ENCODE peak calls at places on chromosomes 1 and 21, in eight cellular contexts. One of them, this sample, is unnamed.

GRCh38 chr1:21956720-21957552 is 19.8 kb upstream of the HSPG2 start:
- DNase-seq in GM13976: no peak
- DNase-seq in adipocyte: peak
- DNase-seq in bronchial epithelial cell: peak
- DNase-seq in GM04503: no peak
- DNase-seq in activated T-cell treated with anti-CD3 and anti-CD28 coated beads for 4 hours: peak
- DNase-seq in esophagus squamous epithelium: no peak
- DNase-seq in Peyer's patch: peak
- DNase-seq in this sample: peak

GRCh38 chr1:16155537-16156410 is at the start of gene EPHA2:
- DNase-seq in esophagus squamous epithelium: peak
- DNase-seq in adipocyte: peak
- DNase-seq in activated T-cell treated with anti-CD3 and anti-CD28 coated beads for 4 hours: no peak
- DNase-seq in GM04503: peak
- DNase-seq in GM13976: peak
- DNase-seq in bronchial epithelial cell: peak
- DNase-seq in Peyer's patch: peak
- DNase-seq in this sample: no peak

GRCh38 chr1:153490272-153491051 is 30.0 kb upstream of the S100A7 start:
- DNase-seq in GM13976: no peak
- DNase-seq in GM04503: peak
- DNase-seq in adipocyte: peak
- DNase-seq in Peyer's patch: no peak
- DNase-seq in activated T-cell treated with anti-CD3 and anti-CD28 coated beads for 4 hours: no peak
- DNase-seq in bronchial epithelial cell: peak
- DNase-seq in esophagus squamous epithelium: peak
- DNase-seq in this sample: no peak

GRCh38 chr1:223840254-223840653 is 5.5 kb downstream of the TP53BP2 start:
- DNase-seq in esophagus squamous epithelium: no peak
- DNase-seq in Peyer's patch: no peak
- DNase-seq in GM04503: no peak
- DNase-seq in GM13976: no peak
- DNase-seq in activated T-cell treated with anti-CD3 and anti-CD28 coated beads for 4 hours: no peak
- DNase-seq in adipocyte: no peak
- DNase-seq in bronchial epithelial cell: no peak
- DNase-seq in this sample: no peak

GRCh38 chr21:33412832-33413519 is 9.8 kb downstream of the IFNGR2 start:
- DNase-seq in bronchial epithelial cell: no peak
- DNase-seq in adipocyte: no peak
- DNase-seq in esophagus squamous epithelium: no peak
- DNase-seq in Peyer's patch: peak
- DNase-seq in GM04503: no peak
- DNase-seq in activated T-cell treated with anti-CD3 and anti-CD28 coated beads for 4 hours: no peak
- DNase-seq in GM13976: peak
- DNase-seq in this sample: peak

GRCh38 chr1:231605389-231606100 is 21.0 kb upstream of the DISC1 start:
- DNase-seq in adipocyte: no peak
- DNase-seq in GM04503: no peak
- DNase-seq in bronchial epithelial cell: no peak
- DNase-seq in activated T-cell treated with anti-CD3 and anti-CD28 coated beads for 4 hours: no peak
- DNase-seq in esophagus squamous epithelium: no peak
- DNase-seq in Peyer's patch: no peak
- DNase-seq in GM13976: no peak
- DNase-seq in this sample: no peak

GRCh38 chr1:209080170-209080781 is 503.2 kb upstream of the CAMK1G start:
- DNase-seq in activated T-cell treated with anti-CD3 and anti-CD28 coated beads for 4 hours: no peak
- DNase-seq in Peyer's patch: no peak
- DNase-seq in esophagus squamous epithelium: no peak
- DNase-seq in GM04503: no peak
- DNase-seq in bronchial epithelial cell: peak
- DNase-seq in adipocyte: no peak
- DNase-seq in GM13976: no peak
- DNase-seq in this sample: no peak

GRCh38 chr1:156632355-156632754 is 9.6 kb upstream of the BCAN start:
- DNase-seq in GM13976: no peak
- DNase-seq in GM04503: no peak
- DNase-seq in adipocyte: no peak
- DNase-seq in esophagus squamous epithelium: no peak
- DNase-seq in bronchial epithelial cell: no peak
- DNase-seq in Peyer's patch: no peak
- DNase-seq in activated T-cell treated with anti-CD3 and anti-CD28 coated beads for 4 hours: no peak
- DNase-seq in this sample: no peak

GRCh38 chr1:189708674-189709073 is 769.0 kb downstream of the BRINP3 start:
- DNase-seq in GM04503: no peak
- DNase-seq in Peyer's patch: no peak
- DNase-seq in activated T-cell treated with anti-CD3 and anti-CD28 coated beads for 4 hours: no peak
- DNase-seq in bronchial epithelial cell: peak
- DNase-seq in GM13976: no peak
- DNase-seq in adipocyte: no peak
- DNase-seq in esophagus squamous epithelium: no peak
- DNase-seq in this sample: no peak

GRCh38 chr21:23475518-23476189 is 2131.6 kb downstream of the MRPL39 start:
- DNase-seq in bronchial epithelial cell: no peak
- DNase-seq in GM13976: no peak
- DNase-seq in GM04503: no peak
- DNase-seq in esophagus squamous epithelium: no peak
- DNase-seq in adipocyte: no peak
- DNase-seq in Peyer's patch: no peak
- DNase-seq in activated T-cell treated with anti-CD3 and anti-CD28 coated beads for 4 hours: no peak
- DNase-seq in this sample: no peak

GRCh38 chr1:245155186-245156040 is 628 bp downstream of the KIF26B start:
- DNase-seq in bronchial epithelial cell: peak
- DNase-seq in adipocyte: peak
- DNase-seq in GM13976: peak
- DNase-seq in esophagus squamous epithelium: no peak
- DNase-seq in activated T-cell treated with anti-CD3 and anti-CD28 coated beads for 4 hours: no peak
- DNase-seq in Peyer's patch: no peak
- DNase-seq in GM04503: no peak
- DNase-seq in this sample: peak

GRCh38 chr1:62728963-62729362 is 40.8 kb upstream of the DOCK7 start:
- DNase-seq in adipocyte: no peak
- DNase-seq in bronchial epithelial cell: no peak
- DNase-seq in GM04503: no peak
- DNase-seq in GM13976: no peak
- DNase-seq in esophagus squamous epithelium: no peak
- DNase-seq in activated T-cell treated with anti-CD3 and anti-CD28 coated beads for 4 hours: no peak
- DNase-seq in Peyer's patch: no peak
- DNase-seq in this sample: no peak

GRCh38 chr1:220750126-220750525 is 2.0 kb downstream of the MTARC2 start:
- DNase-seq in GM13976: no peak
- DNase-seq in Peyer's patch: no peak
- DNase-seq in esophagus squamous epithelium: no peak
- DNase-seq in GM04503: no peak
- DNase-seq in bronchial epithelial cell: no peak
- DNase-seq in activated T-cell treated with anti-CD3 and anti-CD28 coated beads for 4 hours: no peak
- DNase-seq in adipocyte: peak
- DNase-seq in this sample: no peak

GRCh38 chr21:41283211-41283818 is 33.3 kb upstream of the FAM3B start:
- DNase-seq in adipocyte: peak
- DNase-seq in GM13976: peak
- DNase-seq in GM04503: peak
- DNase-seq in bronchial epithelial cell: peak
- DNase-seq in esophagus squamous epithelium: no peak
- DNase-seq in Peyer's patch: no peak
- DNase-seq in activated T-cell treated with anti-CD3 and anti-CD28 coated beads for 4 hours: peak
- DNase-seq in this sample: peak

GRCh38 chr1:100769906-100770646 is 50.5 kb downstream of the VCAM1 start:
- DNase-seq in adipocyte: peak
- DNase-seq in GM04503: no peak
- DNase-seq in bronchial epithelial cell: no peak
- DNase-seq in GM13976: no peak
- DNase-seq in Peyer's patch: no peak
- DNase-seq in esophagus squamous epithelium: no peak
- DNase-seq in activated T-cell treated with anti-CD3 and anti-CD28 coated beads for 4 hours: no peak
- DNase-seq in this sample: no peak

GRCh38 chr1:159994896-159995295 is 36.9 kb downstream of the PIGM start:
- DNase-seq in Peyer's patch: no peak
- DNase-seq in esophagus squamous epithelium: no peak
- DNase-seq in GM13976: no peak
- DNase-seq in activated T-cell treated with anti-CD3 and anti-CD28 coated beads for 4 hours: no peak
- DNase-seq in GM04503: no peak
- DNase-seq in adipocyte: no peak
- DNase-seq in bronchial epithelial cell: no peak
- DNase-seq in this sample: no peak

GRCh38 chr21:33036430-33037162 is 10.9 kb downstream of the OLIG2 start:
- DNase-seq in GM13976: no peak
- DNase-seq in Peyer's patch: no peak
- DNase-seq in bronchial epithelial cell: peak
- DNase-seq in GM04503: peak
- DNase-seq in activated T-cell treated with anti-CD3 and anti-CD28 coated beads for 4 hours: no peak
- DNase-seq in adipocyte: no peak
- DNase-seq in esophagus squamous epithelium: no peak
- DNase-seq in this sample: no peak

GRCh38 chr21:29250642-29251041 is 48.1 kb upstream of the BACH1 start:
- DNase-seq in activated T-cell treated with anti-CD3 and anti-CD28 coated beads for 4 hours: no peak
- DNase-seq in Peyer's patch: no peak
- DNase-seq in bronchial epithelial cell: no peak
- DNase-seq in GM13976: no peak
- DNase-seq in GM04503: no peak
- DNase-seq in adipocyte: no peak
- DNase-seq in esophagus squamous epithelium: no peak
- DNase-seq in this sample: no peak

GRCh38 chr1:98046031-98046641 is 125.3 kb upstream of the DPYD start:
- DNase-seq in esophagus squamous epithelium: no peak
- DNase-seq in adipocyte: peak
- DNase-seq in activated T-cell treated with anti-CD3 and anti-CD28 coated beads for 4 hours: no peak
- DNase-seq in GM13976: no peak
- DNase-seq in bronchial epithelial cell: no peak
- DNase-seq in GM04503: no peak
- DNase-seq in Peyer's patch: no peak
- DNase-seq in this sample: no peak

GRCh38 chr1:2604156-2604853 is 17.7 kb downstream of the PRXL2B start:
- DNase-seq in activated T-cell treated with anti-CD3 and anti-CD28 coated beads for 4 hours: no peak
- DNase-seq in bronchial epithelial cell: no peak
- DNase-seq in Peyer's patch: no peak
- DNase-seq in GM13976: no peak
- DNase-seq in adipocyte: no peak
- DNase-seq in esophagus squamous epithelium: no peak
- DNase-seq in GM04503: no peak
- DNase-seq in this sample: no peak

GRCh38 chr1:28176492-28177470 is at the start of gene PTAFR:
- DNase-seq in adipocyte: no peak
- DNase-seq in GM13976: peak
- DNase-seq in activated T-cell treated with anti-CD3 and anti-CD28 coated beads for 4 hours: no peak
- DNase-seq in esophagus squamous epithelium: no peak
- DNase-seq in Peyer's patch: no peak
- DNase-seq in bronchial epithelial cell: no peak
- DNase-seq in GM04503: no peak
- DNase-seq in this sample: peak

GRCh38 chr1:167491586-167492408 is 26.5 kb downstream of the CD247 start:
- DNase-seq in GM04503: no peak
- DNase-seq in bronchial epithelial cell: peak
- DNase-seq in adipocyte: no peak
- DNase-seq in GM13976: no peak
- DNase-seq in Peyer's patch: no peak
- DNase-seq in activated T-cell treated with anti-CD3 and anti-CD28 coated beads for 4 hours: no peak
- DNase-seq in esophagus squamous epithelium: no peak
- DNase-seq in this sample: no peak